ENCODE peak calls at places on chromosomes 6 and 20, in six cellular contexts. C is aorta, G is heart left ventricle, M is left ventricle myocardium inferior, J is thoracic aorta, A is K562. P is an unnamed sample. For H3K4me1 and H3K36me3, the result is how much of the 10 kb centered on the place peaks cover.

GRCh38 chr20:44728835-44729342 is 13.7 kb downstream of the CCN5 start:
- DNase-seq in C (peak), G (peak), M (peak), J (no peak), A (no peak), P (peak)

GRCh38 chr20:45456632-45457031 is 12.9 kb upstream of the WFDC2 start:
- DNase-seq in C (no peak), G (no peak), M (no peak), J (no peak), A (peak), P (no peak)

GRCh38 chr6:111871725-111872520 is 1.3 kb downstream of the FYN start:
- DNase-seq in C (no peak), G (peak), M (peak), J (no peak), A (peak), P (peak)

GRCh38 chr6:80197474-80197873 is 91.0 kb downstream of the BCKDHB start:
- DNase-seq in C (no peak), G (peak), M (no peak), J (no peak), A (no peak), P (no peak)

GRCh38 chr6:56524891-56525703 is 117.6 kb downstream of the DST start:
- DNase-seq in C (no peak), G (no peak), M (no peak), J (no peak), A (no peak), P (no peak)

GRCh38 chr6:131924881-131925474 is 26.2 kb downstream of the CCN2 start:
- DNase-seq in C (no peak), G (no peak), M (no peak), J (no peak), A (no peak), P (no peak)

GRCh38 chr6:121522265-121522664 is 86.8 kb downstream of the GJA1 start:
- DNase-seq in C (no peak), G (no peak), M (no peak), J (peak), A (no peak), P (no peak)

GRCh38 chr20:33062105-33062629 is 8.5 kb downstream of the BPIFB3 start:
- DNase-seq in C (no peak), G (no peak), M (no peak), J (no peak), A (no peak), P (no peak)

GRCh38 chr6:137216875-137217553 is 2.2 kb downstream of the IFNGR1 start:
- DNase-seq in C (no peak), G (no peak), M (no peak), J (no peak), A (no peak), P (no peak)

GRCh38 chr20:15702161-15702560 is 871.1 kb downstream of the KIF16B start:
- DNase-seq in C (no peak), G (no peak), M (no peak), J (no peak), A (no peak), P (no peak)

GRCh38 chr6:108578595-108579038 is 17.9 kb downstream of the FOXO3 start:
- DNase-seq in C (no peak), G (no peak), M (no peak), J (no peak), A (peak), P (no peak)
- H3K4me1 ChIP-seq in C (under half), G (half or more), M (half or more), J (half or more), A (under half), P (under half)

DNA sequence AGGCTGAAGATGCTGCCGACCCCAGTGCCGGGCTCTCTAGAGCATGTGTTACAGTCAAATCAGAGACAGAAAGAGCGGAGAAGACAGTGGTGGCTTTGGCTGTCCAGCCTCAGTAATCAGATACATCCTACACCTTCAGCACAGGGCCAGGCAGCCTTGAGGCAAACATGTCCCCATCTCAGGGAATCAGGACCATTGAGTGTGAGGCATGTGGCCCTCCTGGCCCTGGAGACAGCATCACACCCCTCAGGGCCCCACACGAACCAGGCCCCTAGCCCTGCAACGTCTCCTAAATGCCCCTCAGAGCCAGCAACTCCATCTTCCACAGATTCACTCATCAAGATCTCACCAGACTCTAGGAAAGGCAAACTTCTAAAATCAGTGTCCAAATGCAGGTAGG is 24.5 kb downstream of the PXDC1 start:
- DNase-seq in C (peak), G (no peak), M (no peak), J (no peak), A (no peak), P (no peak)
- H3K36me3 ChIP-seq in C (under half), G (half or more), M (half or more), J (half or more), A (under half), P (under half)

GRCh38 chr6:106119526-106119925 is 33.4 kb downstream of the PRDM1 start:
- DNase-seq in C (no peak), G (no peak), M (no peak), J (no peak), A (no peak), P (no peak)

GRCh38 chr6:106118835-106119443 is 32.8 kb downstream of the PRDM1 start:
- DNase-seq in C (no peak), G (no peak), M (no peak), J (no peak), A (no peak), P (no peak)

GRCh38 chr6:106117579-106117978 is 31.4 kb downstream of the PRDM1 start:
- DNase-seq in C (no peak), G (no peak), M (no peak), J (no peak), A (no peak), P (no peak)

GRCh38 chr6:106122306-106122940 is 36.3 kb downstream of the PRDM1 start:
- DNase-seq in C (no peak), G (no peak), M (no peak), J (no peak), A (no peak), P (no peak)

DNA sequence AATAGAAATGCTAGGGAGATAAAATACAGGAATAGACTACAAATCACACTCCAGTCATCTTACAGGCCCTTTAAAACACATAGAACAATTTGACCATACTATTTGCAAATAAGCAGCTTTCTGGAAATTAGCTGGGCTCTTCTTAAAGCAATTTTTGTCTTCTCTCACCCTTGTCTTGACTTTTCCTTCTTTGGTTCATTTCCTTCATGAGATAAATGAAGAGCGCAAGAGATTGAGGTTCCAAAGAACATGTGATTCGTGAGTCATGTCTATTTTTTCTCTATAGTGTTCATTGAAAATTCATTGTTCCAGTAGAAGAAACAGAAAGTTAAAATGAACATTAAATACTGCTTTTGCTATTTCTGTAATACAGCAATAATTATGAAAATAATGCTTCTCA is 33.9 kb downstream of the PRDM1 start:
- DNase-seq in C (no peak), G (no peak), M (no peak), J (no peak), A (no peak), P (no peak)
- H3K4me1 ChIP-seq in C (under half), G (under half), M (under half), J (under half), A (under half), P (under half)

DNA sequence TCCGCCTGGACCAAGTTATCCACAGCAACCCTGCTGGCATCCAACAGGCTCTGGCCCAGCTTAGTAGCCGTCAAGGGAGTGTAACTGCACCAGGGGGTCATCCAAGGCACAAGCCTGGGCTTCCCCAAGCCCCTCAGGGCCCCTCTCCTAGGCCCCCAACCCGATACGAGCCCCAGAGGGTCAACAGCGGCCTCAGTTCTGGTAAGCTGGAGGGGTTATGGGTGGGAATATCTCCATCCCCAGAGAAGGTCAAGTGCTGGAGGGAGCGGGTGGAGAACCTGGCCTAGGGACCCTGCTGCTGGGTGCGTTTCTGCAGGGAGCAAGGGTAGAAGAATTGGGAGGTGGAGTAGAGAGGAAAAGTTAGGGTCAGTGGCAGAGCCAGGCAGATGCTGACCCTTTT is 12.9 kb downstream of the PRRC2A start:
- DNase-seq in C (no peak), G (no peak), M (no peak), J (no peak), A (no peak), P (no peak)
- H3K36me3 ChIP-seq in C (under half), G (half or more), M (half or more), J (half or more), A (half or more), P (half or more)

DNA sequence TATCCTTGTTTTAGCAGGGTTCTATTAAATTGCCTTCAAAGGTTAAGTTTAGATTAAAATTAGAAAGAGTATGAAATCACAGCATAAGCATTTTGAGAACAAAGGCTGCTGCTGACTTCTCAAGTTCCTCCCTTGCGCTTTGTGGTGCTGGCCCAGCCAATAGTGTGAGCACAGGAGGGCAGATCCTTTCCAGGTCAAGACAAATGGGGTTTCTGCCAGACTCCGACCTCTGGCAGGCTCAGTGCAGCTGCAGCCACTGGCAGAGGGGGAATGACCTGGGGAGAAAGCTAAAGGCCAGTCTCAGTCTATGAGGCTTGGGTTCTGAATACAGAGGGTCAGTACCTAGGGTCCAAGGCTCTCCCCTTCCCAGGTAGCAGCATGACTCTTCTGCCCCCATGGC is 27.0 kb downstream of the CLIC5 start:
- DNase-seq in C (no peak), G (peak), M (peak), J (no peak), A (no peak), P (no peak)
- H3K4me1 ChIP-seq in C (under half), G (half or more), M (half or more), J (under half), A (under half), P (under half)

GRCh38 chr6:7883381-7883780 is 27.2 kb downstream of the TXNDC5 start:
- DNase-seq in C (no peak), G (no peak), M (no peak), J (no peak), A (no peak), P (no peak)
- H3K36me3 ChIP-seq in C (under half), G (half or more), M (half or more), J (half or more), A (half or more), P (half or more)